ENCODE peak calls at places on chromosomes 3 and 15, in five cellular contexts. R is fibroblast of pulmonary artery, P is astrocyte, A is stomach, T is A673. K is an unnamed sample.

GRCh38 chr15:100686725-100687488 is 84.5 kb downstream of the ASB7 start:
- DNase-seq in A (no peak), R (peak; percentile 66), P (peak; percentile 90), T (no peak), K (no peak)

GRCh38 chr3:67362686-67363085 is 291.7 kb downstream of the SUCLG2 start:
- DNase-seq in T (no peak), P (peak; percentile 22), R (peak; percentile 25), A (no peak), K (no peak)

GRCh38 chr3:67381667-67382272 is 272.6 kb downstream of the SUCLG2 start:
- DNase-seq in A (no peak), T (peak; percentile 2), R (peak; percentile 64), P (no peak), K (no peak)

GRCh38 chr3:179563298-179563934 is 690 bp downstream of the ACTL6A start:
- DNase-seq in A (peak; percentile 67), T (peak; percentile 83), P (peak; percentile 55), R (peak; percentile 77), K (peak; percentile 31)

GRCh38 chr3:189334064-189334920 is 162.5 kb downstream of the TPRG1 start:
- DNase-seq in A (no peak), T (peak; percentile 68), P (peak; percentile 31), R (no peak), K (no peak)

GRCh38 chr15:90994059-90994416 is 297 bp downstream of the PRC1 start:
- DNase-seq in P (no peak), R (no peak), A (peak; percentile 26), T (no peak), K (no peak)

GRCh38 chr3:60120245-60120644 is 1070.4 kb upstream of the CFAP20DC start:
- DNase-seq in T (no peak), P (no peak), A (no peak), R (no peak), K (no peak)

GRCh38 chr15:88141490-88141889 is 115.0 kb downstream of the NTRK3 start:
- DNase-seq in A (no peak), R (no peak), P (no peak), T (no peak), K (no peak)

GRCh38 chr15:68635142-68635541 is 56.3 kb downstream of the CORO2B start:
- DNase-seq in R (no peak), P (no peak), A (no peak), T (no peak), K (no peak)

GRCh38 chr3:172319653-172320052 is 128.6 kb downstream of the GHSR start:
- DNase-seq in R (no peak), T (no peak), P (peak; percentile 63), A (no peak), K (no peak)

GRCh38 chr3:39202094-39202493 is 9.7 kb upstream of the XIRP1 start:
- DNase-seq in T (no peak), P (no peak), A (no peak), R (peak; percentile 14), K (no peak)

GRCh38 chr3:182364323-182364722 is 429.0 kb upstream of the ATP11B start:
- DNase-seq in T (peak; percentile 42), A (no peak), P (peak; percentile 47), R (no peak), K (no peak)

GRCh38 chr15:93027413-93027812 is 61.6 kb downstream of the RGMA start:
- DNase-seq in A (no peak), P (no peak), R (no peak), T (no peak), K (no peak)

GRCh38 chr3:124592658-124593441 is 137.4 kb upstream of the UMPS start:
- DNase-seq in A (peak; percentile 87), R (no peak), P (no peak), T (no peak), K (no peak)

GRCh38 chr3:123376451-123377172 is 72.3 kb downstream of the ADCY5 start:
- DNase-seq in R (no peak), P (no peak), A (no peak), T (no peak), K (no peak)

GRCh38 chr3:76352848-76353130 is 567.4 kb upstream of the ZNF717 start:
- DNase-seq in T (no peak), A (no peak), P (no peak), R (no peak), K (no peak)

GRCh38 chr3:11582123-11582968 is 61.4 kb downstream of the VGLL4 start:
- DNase-seq in P (peak; percentile 90), T (peak; percentile 90), R (peak; percentile 92), A (peak; percentile 68), K (peak; percentile 80)

GRCh38 chr3:152960684-152961083 is 125.8 kb downstream of the P2RY1 start:
- DNase-seq in T (no peak), R (no peak), P (no peak), A (no peak), K (no peak)

GRCh38 chr3:188197388-188197847 is 43.5 kb downstream of the LPP start:
- DNase-seq in R (no peak), T (no peak), A (no peak), P (peak; percentile 46), K (no peak)

GRCh38 chr15:97881568-97881967 is 78.9 kb upstream of the ARRDC4 start:
- DNase-seq in A (no peak), R (no peak), T (peak; percentile 12), P (no peak), K (no peak)
- TF ChIP-seq CTCF in A (no peak), R (no peak), T (peak; percentile 13), P (no peak), K (no peak)

DNA sequence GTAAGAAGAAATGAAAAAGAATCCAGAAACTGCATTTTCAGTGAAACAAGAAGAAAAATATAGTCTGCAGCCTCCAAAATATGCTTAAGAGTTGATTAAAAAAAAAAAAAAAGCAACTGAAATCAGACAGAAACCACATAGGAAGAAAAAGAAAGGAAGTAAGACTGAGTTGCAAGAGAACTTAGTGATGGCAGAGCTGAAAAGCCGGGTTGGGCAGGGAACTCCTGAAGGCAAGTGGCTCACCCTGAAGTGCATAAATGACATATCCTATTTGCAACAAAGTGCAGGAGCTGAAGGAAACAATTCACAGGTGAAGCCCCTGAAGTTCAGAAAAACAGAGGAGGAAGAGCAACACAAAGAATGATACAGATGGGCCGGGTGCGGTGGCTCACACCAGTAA is 108.8 kb upstream of the SLC25A36 start:
- DNase-seq in A (no peak), T (no peak), P (no peak), R (no peak), K (no peak)
- H3K4me3 ChIP-seq in A (no peak overlapping the region), T (no peak overlapping the region), P (no peak overlapping the region), R (no peak overlapping the region), K (no peak overlapping the region)

GRCh38 chr15:59993950-59994401 is 10.1 kb upstream of the FOXB1 start:
- DNase-seq in P (no peak), T (no peak), A (no peak), R (no peak), K (no peak)
- TF ChIP-seq CTCF in P (no peak), T (peak; percentile 24), A (no peak), R (no peak), K (peak; percentile 19)

GRCh38 chr3:193996641-193997089 is 139.3 kb upstream of the HES1 start:
- DNase-seq in T (no peak), A (no peak), P (peak; percentile 42), R (no peak), K (no peak)

GRCh38 chr3:193998628-193999027 is 137.3 kb upstream of the HES1 start:
- DNase-seq in T (no peak), P (no peak), A (no peak), R (no peak), K (no peak)

GRCh38 chr3:194000100-194000499 is 135.8 kb upstream of the HES1 start:
- DNase-seq in R (no peak), P (no peak), T (no peak), A (no peak), K (no peak)

GRCh38 chr3:193996205-193996604 is 139.7 kb upstream of the HES1 start:
- DNase-seq in A (no peak), R (no peak), T (no peak), P (no peak), K (no peak)

DNA sequence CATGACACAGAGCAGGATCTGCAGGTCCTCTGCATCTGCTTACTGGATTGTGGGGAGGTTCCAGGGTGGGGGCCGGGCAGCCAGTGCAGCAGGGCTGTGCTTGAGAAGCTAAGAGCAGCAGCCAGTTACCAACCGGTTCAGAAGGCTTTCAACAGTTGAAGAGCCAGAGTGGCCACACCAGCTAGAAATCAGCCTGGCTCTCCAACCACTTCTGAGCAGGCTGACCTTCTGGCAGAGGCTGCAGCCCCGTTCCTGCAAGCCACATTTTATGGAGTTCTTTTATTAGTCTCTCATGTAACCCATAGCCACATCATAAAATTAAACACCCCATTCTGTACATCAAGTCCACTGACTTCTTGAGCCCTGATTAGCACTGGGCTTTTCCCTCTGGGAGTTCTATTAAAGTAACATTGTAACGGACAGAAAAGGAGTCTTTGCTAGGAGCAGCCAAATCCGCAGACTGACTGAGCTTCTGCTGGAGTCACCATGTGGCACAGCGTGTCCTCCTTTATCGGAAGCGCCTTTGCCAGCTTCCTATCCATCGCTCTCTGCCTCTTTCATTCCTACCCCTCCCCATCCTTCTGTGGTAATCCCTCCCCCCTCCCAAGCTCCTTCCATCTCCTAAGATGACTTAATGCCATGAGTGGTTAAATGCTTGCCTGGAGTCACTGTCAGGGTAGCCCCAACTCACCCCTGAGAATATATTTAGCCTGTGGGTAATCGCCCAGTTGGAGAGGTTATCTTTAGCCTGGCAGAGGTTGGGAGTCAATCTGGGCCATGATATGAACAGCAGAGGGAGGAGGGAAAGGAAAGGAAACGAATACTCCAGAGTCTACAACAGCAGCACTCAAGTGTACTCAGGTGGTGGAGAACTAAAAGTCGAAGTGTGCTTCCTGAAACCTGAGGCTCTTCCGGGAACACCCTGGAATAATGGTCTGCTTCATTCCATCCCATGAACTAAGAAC is 138.4 kb upstream of the HES1 start:
- DNase-seq in A (no peak), R (no peak), T (no peak), P (peak; percentile 25), K (no peak)
- H3K4me3 ChIP-seq in A (no peak overlapping the region), R (no peak overlapping the region), T (no peak overlapping the region), P (no peak overlapping the region), K (no peak overlapping the region)

GRCh38 chr3:50147016-50147415 is 8.1 kb upstream of the SEMA3F start:
- DNase-seq in P (no peak), R (no peak), T (no peak), A (no peak), K (no peak)

GRCh38 chr3:50150404-50150750 is 4.7 kb upstream of the SEMA3F start:
- DNase-seq in R (no peak), P (no peak), A (no peak), T (no peak), K (no peak)

GRCh38 chr3:50147447-50147846 is 7.7 kb upstream of the SEMA3F start:
- DNase-seq in T (no peak), A (no peak), R (no peak), P (no peak), K (no peak)

GRCh38 chr3:50147861-50148260 is 7.3 kb upstream of the SEMA3F start:
- DNase-seq in T (no peak), R (no peak), A (no peak), P (no peak), K (no peak)

GRCh38 chr3:50146316-50146901 is 8.7 kb upstream of the SEMA3F start:
- DNase-seq in R (no peak), T (no peak), P (no peak), A (no peak), K (no peak)
- TF ChIP-seq CTCF in R (no peak), T (no peak), P (no peak), A (no peak), K (no peak)